ENCODE peak calls at places on chromosomes 12 and 14, in ten cellular contexts. D is RPMI7951; P is HS-5; Y is EL; W is stimulated activated CD4-positive, alpha-beta T cell treated with anti-CD3 and anti-CD28 coated beads, Interleukin-4, amount 100 ng/mL, for 4 hours; V is activated T-helper 1 cell treated with anti-CD3 and anti-CD28 coated beads, Interleukin-2, amount 50 U/mL, for 16 hours; Q is NCI-H2081; G is glomerular endothelial cell; S is GM20000; R is posterior vena cava. T is an unnamed sample.

GRCh38 chr14:58332514-58332913 is 34.2 kb downstream of the ARID4A start:
- DNase-seq in D (no peak), P (no peak), Y (no peak), W (no peak), V (no peak), Q (peak), G (no peak), S (no peak), R (no peak), T (no peak)

GRCh38 chr12:110599334-110599733 is 14.6 kb upstream of the TCTN1 start:
- DNase-seq in D (no peak), P (no peak), Y (no peak), W (no peak), V (no peak), Q (no peak), G (no peak), S (no peak), R (no peak), T (no peak)

GRCh38 chr12:1993871-1994371 is 10.3 kb downstream of the DCP1B start:
- DNase-seq in D (peak), P (peak), Y (peak), W (no peak), V (no peak), Q (no peak), G (no peak), S (no peak), R (no peak), T (no peak)

GRCh38 chr14:75184447-75184846 is 8.0 kb upstream of the TMED10 start:
- DNase-seq in D (peak), P (peak), Y (peak), W (no peak), V (no peak), Q (no peak), G (no peak), S (peak), R (no peak), T (no peak)

GRCh38 chr12:6222009-6222702 is 22.0 kb downstream of the CD9 start:
- DNase-seq in D (no peak), P (no peak), Y (no peak), W (no peak), V (no peak), Q (no peak), G (no peak), S (no peak), R (no peak), T (no peak)

GRCh38 chr12:76820888-76821482 is 57.1 kb downstream of the ZDHHC17 start:
- DNase-seq in D (peak), P (peak), Y (peak), W (no peak), V (no peak), Q (peak), G (no peak), S (peak), R (no peak), T (no peak)

GRCh38 chr14:22979748-22980392 is 2.5 kb downstream of the AJUBA start:
- DNase-seq in D (peak), P (no peak), Y (peak), W (no peak), V (no peak), Q (no peak), G (no peak), S (no peak), R (no peak), T (no peak)

GRCh38 chr12:3077572-3078081 is 448 bp downstream of the TSPAN9 start:
- DNase-seq in D (peak), P (no peak), Y (peak), W (peak), V (no peak), Q (no peak), G (no peak), S (no peak), R (peak), T (no peak)

GRCh38 chr12:72471806-72472205 is 199.6 kb downstream of the TRHDE start:
- DNase-seq in D (no peak), P (no peak), Y (no peak), W (no peak), V (no peak), Q (no peak), G (no peak), S (no peak), R (no peak), T (no peak)

GRCh38 chr14:91349481-91350074 is 68.0 kb downstream of the CCDC88C start:
- DNase-seq in D (no peak), P (no peak), Y (no peak), W (peak), V (no peak), Q (no peak), G (no peak), S (peak), R (no peak), T (no peak)

GRCh38 chr12:93113317-93114006 is 184.4 kb upstream of the EEA1 start:
- DNase-seq in D (no peak), P (no peak), Y (no peak), W (no peak), V (no peak), Q (no peak), G (no peak), S (no peak), R (no peak), T (no peak)

GRCh38 chr12:51717325-51717925 is 126.4 kb downstream of the SCN8A start:
- DNase-seq in D (no peak), P (no peak), Y (peak), W (no peak), V (no peak), Q (no peak), G (no peak), S (no peak), R (no peak), T (no peak)

GRCh38 chr12:49708851-49709250 is 1.6 kb upstream of the FMNL3 start:
- DNase-seq in D (peak), P (no peak), Y (no peak), W (no peak), V (no peak), Q (no peak), G (no peak), S (no peak), R (no peak), T (no peak)

GRCh38 chr12:132095520-132096409 is 48.4 kb downstream of the DDX51 start:
- DNase-seq in D (no peak), P (no peak), Y (no peak), W (no peak), V (no peak), Q (no peak), G (no peak), S (no peak), R (no peak), T (no peak)

GRCh38 chr12:115216300-115216699 is 532.3 kb upstream of the TBX3 start:
- DNase-seq in D (peak), P (no peak), Y (peak), W (no peak), V (no peak), Q (no peak), G (no peak), S (no peak), R (no peak), T (no peak)

GRCh38 chr12:25054783-25055144 is 105.9 kb upstream of the BCAT1 start:
- DNase-seq in D (no peak), P (no peak), Y (peak), W (peak), V (peak), Q (no peak), G (no peak), S (no peak), R (no peak), T (no peak)

GRCh38 chr14:55026441-55026792 is 482 bp downstream of the WDHD1 start:
- DNase-seq in D (no peak), P (no peak), Y (no peak), W (no peak), V (no peak), Q (no peak), G (no peak), S (no peak), R (no peak), T (no peak)

GRCh38 chr12:46395308-46395707 is 22.7 kb upstream of the SLC38A2 start:
- DNase-seq in D (no peak), P (no peak), Y (no peak), W (no peak), V (no peak), Q (no peak), G (no peak), S (no peak), R (no peak), T (no peak)

GRCh38 chr12:56878010-56878339 is 56.2 kb downstream of the SDR9C7 start:
- DNase-seq in D (peak), P (no peak), Y (peak), W (no peak), V (no peak), Q (no peak), G (no peak), S (no peak), R (no peak), T (no peak)

GRCh38 chr12:128402481-128402880 is 135.5 kb downstream of the TMEM132C start:
- DNase-seq in D (no peak), P (no peak), Y (no peak), W (no peak), V (no peak), Q (no peak), G (no peak), S (no peak), R (no peak), T (no peak)

GRCh38 chr12:93883436-93884154 is 206.4 kb downstream of the CRADD start:
- DNase-seq in D (peak), P (peak), Y (peak), W (no peak), V (no peak), Q (no peak), G (no peak), S (no peak), R (no peak), T (no peak)

GRCh38 chr12:8914716-8915526 is 612 bp downstream of the PHC1 start:
- DNase-seq in D (peak), P (peak), Y (peak), W (peak), V (peak), Q (peak), G (peak), S (peak), R (peak), T (peak)

GRCh38 chr14:20688167-20688839 is at the start of gene ANG:
- DNase-seq in D (no peak), P (no peak), Y (no peak), W (no peak), V (no peak), Q (no peak), G (no peak), S (no peak), R (no peak), T (no peak)

GRCh38 chr12:124904306-124905098 is 9.9 kb downstream of the UBC start:
- DNase-seq in D (peak), P (peak), Y (peak), W (no peak), V (no peak), Q (no peak), G (no peak), S (no peak), R (peak), T (peak)